ENCODE peak calls at places on chromosome X, in four cellular contexts. B, X, S and H are unnamed samples.

GRCh38 chrX:124373348-124373747 is 27.0 kb downstream of the SH2D1A start:
- DNase-seq in B (no peak), X (no peak), S (no peak), H (no peak)

GRCh38 chrX:129091097-129091496 is 432.2 kb downstream of the SMARCA1 start:
- DNase-seq in B (no peak), X (no peak), S (peak), H (no peak)

GRCh38 chrX:113728937-113729336 is 854.9 kb upstream of the HTR2C start:
- DNase-seq in S (no peak), X (no peak), B (no peak), H (no peak)

GRCh38 chrX:153983321-153983729 is 10.8 kb downstream of the TMEM187 start:
- DNase-seq in B (no peak), X (no peak), S (no peak), H (no peak)

GRCh38 chrX:47499291-47499690 is 16.3 kb upstream of the ZNF41 start:
- DNase-seq in X (no peak), B (no peak), S (no peak), H (no peak)

GRCh38 chrX:38692961-38693360 is 108.3 kb upstream of the MID1IP1 start:
- DNase-seq in S (no peak), X (no peak), B (no peak), H (no peak)

GRCh38 chrX:2819345-2820130 is 9.2 kb upstream of the GYG2 start:
- DNase-seq in X (peak), S (peak), B (no peak), H (no peak)

GRCh38 chrX:121886557-121886956 is 839.1 kb downstream of the GLUD2 start:
- DNase-seq in B (no peak), X (no peak), S (no peak), H (no peak)

GRCh38 chrX:136147966-136148365 is 633 bp downstream of the FHL1 start:
- DNase-seq in B (no peak), X (no peak), S (peak), H (peak)

GRCh38 chrX:24260827-24261550 is 52.9 kb downstream of the SUPT20HL2 start:
- DNase-seq in S (no peak), B (peak), X (peak), H (peak)

GRCh38 chrX:29071525-29071924 is 484.3 kb downstream of the IL1RAPL1 start:
- DNase-seq in X (peak), B (no peak), S (no peak), H (peak)

GRCh38 chrX:148995661-148996060 is 495.2 kb downstream of the AFF2 start:
- DNase-seq in B (no peak), X (no peak), S (no peak), H (no peak)

DNA sequence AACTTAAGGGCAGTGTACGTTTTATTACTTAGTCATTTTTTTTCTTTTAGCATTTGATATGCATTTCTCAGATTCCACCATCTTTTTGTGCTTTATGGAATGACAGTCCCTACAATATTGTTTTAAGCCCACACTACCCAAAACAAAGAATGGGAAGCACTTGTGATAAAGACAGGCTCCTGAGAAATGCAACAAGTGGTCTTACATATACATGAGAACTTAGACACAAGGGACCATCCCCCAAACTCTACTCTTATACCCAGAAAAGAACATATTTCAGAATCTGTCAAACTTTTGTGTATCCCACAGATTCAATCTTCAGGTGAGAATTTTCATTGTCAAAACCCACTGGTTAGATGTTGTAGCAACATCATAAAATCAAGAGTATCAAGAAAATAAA is 491.1 kb downstream of the AFF2 start:
- DNase-seq in B (no peak), S (no peak), X (no peak), H (no peak)
- TF ChIP-seq CTCF in B (no peak), S (no peak), X (no peak), H (no peak)

GRCh38 chrX:69306063-69306404 is 140.8 kb upstream of the PJA1 start:
- DNase-seq in X (no peak), B (no peak), S (no peak), H (no peak)

GRCh38 chrX:69307736-69308135 is 142.5 kb upstream of the PJA1 start:
- DNase-seq in S (peak), B (no peak), X (no peak), H (no peak)

GRCh38 chrX:69309074-69309792 is 144.0 kb upstream of the PJA1 start:
- DNase-seq in B (no peak), S (peak), X (no peak), H (no peak)

GRCh38 chrX:69307029-69307428 is 141.8 kb upstream of the PJA1 start:
- DNase-seq in X (no peak), B (no peak), S (peak), H (no peak)

DNA sequence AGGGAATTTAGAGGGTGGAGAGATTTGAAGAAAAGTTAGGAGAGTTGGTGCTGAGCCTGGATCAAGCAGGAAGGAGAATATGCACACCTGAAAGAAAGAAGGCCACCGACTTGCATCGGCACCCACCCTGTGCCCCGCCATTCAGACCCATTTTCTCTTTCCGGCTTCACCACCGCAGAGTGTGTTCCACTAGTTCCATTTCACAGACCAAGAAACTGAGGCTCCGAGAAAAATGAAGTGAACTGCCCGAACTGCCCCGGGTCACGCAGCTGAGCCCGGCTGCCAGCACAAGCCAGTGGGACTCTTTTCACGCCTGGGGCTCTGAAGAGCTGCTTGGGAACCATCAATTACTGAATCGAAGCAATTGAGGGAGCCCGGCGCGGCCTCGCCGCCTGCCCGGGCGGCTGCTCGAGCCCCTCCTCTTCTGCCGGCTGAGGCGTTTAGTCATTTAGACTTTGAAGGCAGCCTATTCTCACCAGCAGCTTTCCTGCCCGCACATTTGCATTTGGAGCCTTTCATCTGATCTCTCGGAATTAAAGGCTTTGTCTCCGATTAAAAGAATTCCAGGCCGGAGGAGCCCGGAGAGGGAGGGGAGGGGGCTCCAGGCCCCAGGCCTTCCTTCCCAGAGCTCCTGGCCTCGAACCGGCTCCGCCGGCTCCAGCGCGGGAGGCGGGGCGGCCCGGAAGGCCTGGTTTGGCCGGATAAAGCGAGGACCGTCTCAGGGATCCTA is 140.2 kb upstream of the PJA1 start:
- DNase-seq in X (no peak), B (no peak), S (peak), H (no peak)
- H3K4me3 ChIP-seq in X (no peak), B (no peak), S (no peak), H (no peak)

GRCh38 chrX:92249125-92249524 is 469.9 kb downstream of the PCDH11X start:
- DNase-seq in X (no peak), B (no peak), S (no peak), H (no peak)

DNA sequence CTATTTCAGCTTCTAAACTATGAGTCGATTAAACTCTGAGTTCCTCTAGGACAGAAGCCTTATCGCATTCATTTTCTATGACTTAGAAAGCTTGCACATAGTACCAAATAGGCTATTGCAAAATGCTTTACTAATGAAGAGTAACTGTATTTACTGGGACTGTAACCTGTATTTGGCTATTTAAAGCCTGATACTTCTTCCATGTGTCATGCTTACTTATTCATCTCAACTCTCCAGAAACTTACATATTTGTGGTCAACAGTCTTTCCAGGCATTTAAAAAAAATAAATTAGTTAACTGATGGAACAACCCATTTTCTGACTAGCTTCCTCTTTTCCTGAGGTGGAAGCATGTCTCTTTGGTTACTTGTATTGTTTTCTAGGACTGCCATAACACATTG is 467.9 kb downstream of the PCDH11X start:
- DNase-seq in X (no peak), B (no peak), S (no peak), H (no peak)
- TF ChIP-seq CTCF in X (no peak), B (no peak), S (no peak), H (no peak)

DNA sequence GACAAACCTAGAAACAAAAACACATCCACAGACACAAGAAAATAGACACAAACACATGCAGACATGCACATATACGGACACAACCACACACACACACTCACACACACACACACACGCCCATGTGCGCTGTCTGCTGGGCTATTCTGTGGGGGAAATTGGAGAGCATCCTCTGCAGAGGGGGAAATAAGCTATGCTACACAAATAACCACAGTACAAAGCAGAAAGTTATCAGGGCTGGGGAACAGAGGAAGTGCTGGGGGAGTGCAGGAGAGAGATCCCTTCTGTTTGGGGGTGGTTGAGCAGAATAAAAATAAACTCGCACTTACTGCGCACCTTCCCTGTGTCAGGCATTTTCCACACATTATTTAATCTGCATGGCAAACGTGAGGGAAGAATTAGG is 19.8 kb downstream of the IQSEC2 start:
- DNase-seq in X (no peak), B (no peak), S (no peak), H (peak)
- H3K4me3 ChIP-seq in X (no peak), B (no peak), S (no peak), H (no peak)

GRCh38 chrX:78124304-78124703 is 15.1 kb downstream of the TAF9B start:
- DNase-seq in X (no peak), S (no peak), B (no peak), H (peak)
- TF ChIP-seq CTCF in X (peak), S (peak), B (no peak), H (peak)

GRCh38 chrX:55796496-55796895 is 78.9 kb downstream of the RRAGB start:
- DNase-seq in S (no peak), B (no peak), X (no peak), H (no peak)
- H3K4me3 ChIP-seq in S (no peak), B (no peak), X (no peak), H (no peak)

GRCh38 chrX:31190221-31190975 is 118.6 kb upstream of the FTHL17 start:
- DNase-seq in B (no peak), S (no peak), X (no peak), H (no peak)
- TF ChIP-seq CTCF in B (no peak), S (no peak), X (no peak), H (no peak)

GRCh38 chrX:149539283-149540132 is 1.3 kb upstream of the EOLA1 start:
- DNase-seq in S (peak), X (peak), B (peak), H (peak)

GRCh38 chrX:149540621-149541520 is at the start of gene EOLA1:
- DNase-seq in B (peak), S (no peak), X (peak), H (peak)

GRCh38 chrX:149541521-149542047 is 772 bp downstream of the EOLA1 start:
- DNase-seq in S (peak), X (no peak), B (no peak), H (no peak)

DNA sequence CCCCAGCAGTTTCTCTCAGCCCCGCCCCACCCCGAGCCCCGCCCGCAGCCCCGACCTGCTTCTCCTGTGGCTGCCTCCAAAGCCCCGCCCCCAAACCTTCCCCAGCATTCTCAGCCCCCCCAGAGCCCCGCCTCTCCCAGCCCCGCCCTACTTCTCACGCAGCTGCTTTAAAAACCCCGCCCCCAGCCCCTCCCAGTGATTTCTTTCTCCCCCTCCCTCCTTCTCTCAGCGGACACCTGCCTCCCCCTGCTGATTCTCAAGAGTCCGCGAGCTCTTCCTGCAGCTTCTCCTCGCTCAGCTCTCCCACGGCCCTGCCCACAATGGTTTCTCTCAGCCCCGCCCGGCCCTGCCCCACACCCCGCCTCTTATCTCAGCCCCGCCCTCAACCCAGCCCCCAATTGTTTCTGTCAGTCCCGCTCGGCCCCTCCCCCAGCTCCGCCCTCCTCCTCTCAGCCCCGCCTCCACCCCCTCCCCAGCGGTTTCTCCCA is 635 bp upstream of the EOLA1 start:
- DNase-seq in S (peak), B (peak), X (peak), H (peak)
- H3K4me3 ChIP-seq in S (peak), B (peak), X (peak), H (peak)